ENCODE peak calls at places on chromosomes 4 and X, in seven cellular contexts. One of them, this sample, is unnamed.

GRCh38 chr4:185201983-185202962 is 1.5 kb downstream of the CFAP97 start:
- DNase-seq in transverse colon: no peak
- DNase-seq in OCI-LY7: peak; percentile 31
- DNase-seq in A549: no peak
- DNase-seq in tibial nerve: no peak
- DNase-seq in MM.1S: no peak
- DNase-seq in CD8-positive, alpha-beta T cell: peak; percentile 24
- DNase-seq in this sample: peak; percentile 81

GRCh38 chr4:139017861-139018260 is 2.3 kb downstream of the NOCT start:
- DNase-seq in transverse colon: no peak
- DNase-seq in OCI-LY7: no peak
- DNase-seq in A549: no peak
- DNase-seq in tibial nerve: no peak
- DNase-seq in MM.1S: no peak
- DNase-seq in CD8-positive, alpha-beta T cell: no peak
- DNase-seq in this sample: no peak

GRCh38 chrX:131779313-131779712 is 235.4 kb downstream of the OR13H1 start:
- DNase-seq in transverse colon: no peak
- DNase-seq in OCI-LY7: no peak
- DNase-seq in A549: no peak
- DNase-seq in tibial nerve: no peak
- DNase-seq in MM.1S: peak; percentile 21
- DNase-seq in CD8-positive, alpha-beta T cell: no peak
- DNase-seq in this sample: no peak

GRCh38 chr4:129362685-129363274 is 266.8 kb downstream of the C4orf33 start:
- DNase-seq in transverse colon: peak; percentile 51
- DNase-seq in OCI-LY7: peak; percentile 69
- DNase-seq in A549: peak; percentile 31
- DNase-seq in tibial nerve: peak; percentile 74
- DNase-seq in MM.1S: peak; percentile 72
- DNase-seq in CD8-positive, alpha-beta T cell: peak; percentile 9
- DNase-seq in this sample: peak; percentile 33

GRCh38 chr4:125070869-125071268 is 243.9 kb upstream of the FAT4 start:
- DNase-seq in transverse colon: no peak
- DNase-seq in OCI-LY7: no peak
- DNase-seq in A549: no peak
- DNase-seq in tibial nerve: no peak
- DNase-seq in MM.1S: peak; percentile 36
- DNase-seq in CD8-positive, alpha-beta T cell: no peak
- DNase-seq in this sample: no peak

GRCh38 chr4:163736876-163737275 is 242.4 kb downstream of the TMA16 start:
- DNase-seq in transverse colon: no peak
- DNase-seq in OCI-LY7: no peak
- DNase-seq in A549: no peak
- DNase-seq in tibial nerve: no peak
- DNase-seq in MM.1S: no peak
- DNase-seq in CD8-positive, alpha-beta T cell: no peak
- DNase-seq in this sample: no peak

GRCh38 chrX:49773993-49774392 is 55.1 kb upstream of the PAGE4 start:
- DNase-seq in transverse colon: no peak
- DNase-seq in OCI-LY7: no peak
- DNase-seq in A549: no peak
- DNase-seq in tibial nerve: no peak
- DNase-seq in MM.1S: no peak
- DNase-seq in CD8-positive, alpha-beta T cell: no peak
- DNase-seq in this sample: no peak

GRCh38 chrX:120753413-120754251 is 122.0 kb downstream of the CT47B1 start:
- DNase-seq in transverse colon: peak; percentile 19
- DNase-seq in OCI-LY7: peak; percentile 62
- DNase-seq in A549: no peak
- DNase-seq in tibial nerve: no peak
- DNase-seq in MM.1S: no peak
- DNase-seq in CD8-positive, alpha-beta T cell: no peak
- DNase-seq in this sample: no peak

GRCh38 chr4:25702848-25703247 is 47.2 kb downstream of the SLC34A2 start:
- DNase-seq in transverse colon: no peak
- DNase-seq in OCI-LY7: no peak
- DNase-seq in A549: no peak
- DNase-seq in tibial nerve: peak; percentile 23
- DNase-seq in MM.1S: no peak
- DNase-seq in CD8-positive, alpha-beta T cell: no peak
- DNase-seq in this sample: no peak

GRCh38 chrX:154458954-154459829 is 1.1 kb downstream of the PLXNA3 start:
- DNase-seq in transverse colon: peak; percentile 53
- DNase-seq in OCI-LY7: peak; percentile 13
- DNase-seq in A549: no peak
- DNase-seq in tibial nerve: no peak
- DNase-seq in MM.1S: peak; percentile 34
- DNase-seq in CD8-positive, alpha-beta T cell: no peak
- DNase-seq in this sample: no peak

GRCh38 chr4:184293552-184293951 is 75.9 kb upstream of the ENPP6 start:
- DNase-seq in transverse colon: peak; percentile 37
- DNase-seq in OCI-LY7: no peak
- DNase-seq in A549: no peak
- DNase-seq in tibial nerve: no peak
- DNase-seq in MM.1S: no peak
- DNase-seq in CD8-positive, alpha-beta T cell: no peak
- DNase-seq in this sample: no peak

GRCh38 chr4:88054909-88055308 is 47.5 kb downstream of the PKD2 start:
- DNase-seq in transverse colon: peak; percentile 37
- DNase-seq in OCI-LY7: peak; percentile 2
- DNase-seq in A549: peak; percentile 17
- DNase-seq in tibial nerve: peak; percentile 25
- DNase-seq in MM.1S: peak; percentile 73
- DNase-seq in CD8-positive, alpha-beta T cell: no peak
- DNase-seq in this sample: no peak

GRCh38 chr4:188107931-188108843 is 1.2 kb downstream of the TRIML2 start:
- DNase-seq in transverse colon: no peak
- DNase-seq in OCI-LY7: no peak
- DNase-seq in A549: peak; percentile 15
- DNase-seq in tibial nerve: no peak
- DNase-seq in MM.1S: no peak
- DNase-seq in CD8-positive, alpha-beta T cell: no peak
- DNase-seq in this sample: no peak

GRCh38 chr4:6641164-6641970 is 882 bp downstream of the MRFAP1 start:
- DNase-seq in transverse colon: peak; percentile 61
- DNase-seq in OCI-LY7: peak; percentile 52
- DNase-seq in A549: peak; percentile 18
- DNase-seq in tibial nerve: peak; percentile 35
- DNase-seq in MM.1S: peak; percentile 55
- DNase-seq in CD8-positive, alpha-beta T cell: peak; percentile 31
- DNase-seq in this sample: peak; percentile 63

GRCh38 chrX:41703574-41704029 is 14.8 kb downstream of the GPR34 start:
- DNase-seq in transverse colon: no peak
- DNase-seq in OCI-LY7: no peak
- DNase-seq in A549: no peak
- DNase-seq in tibial nerve: no peak
- DNase-seq in MM.1S: no peak
- DNase-seq in CD8-positive, alpha-beta T cell: no peak
- DNase-seq in this sample: no peak

GRCh38 chr4:186932631-186933150 is 209.0 kb upstream of the FAT1 start:
- DNase-seq in transverse colon: no peak
- DNase-seq in OCI-LY7: no peak
- DNase-seq in A549: no peak
- DNase-seq in tibial nerve: no peak
- DNase-seq in MM.1S: no peak
- DNase-seq in CD8-positive, alpha-beta T cell: no peak
- DNase-seq in this sample: no peak

GRCh38 chr4:168717852-168718251 is 221.0 kb downstream of the PALLD start:
- DNase-seq in transverse colon: no peak
- DNase-seq in OCI-LY7: no peak
- DNase-seq in A549: no peak
- DNase-seq in tibial nerve: peak; percentile 24
- DNase-seq in MM.1S: no peak
- DNase-seq in CD8-positive, alpha-beta T cell: no peak
- DNase-seq in this sample: no peak

GRCh38 chrX:1246816-1247215 is 21.8 kb upstream of the CSF2RA start:
- DNase-seq in transverse colon: peak; percentile 67
- DNase-seq in OCI-LY7: peak; percentile 85
- DNase-seq in A549: peak; percentile 72
- DNase-seq in tibial nerve: peak; percentile 82
- DNase-seq in MM.1S: peak; percentile 62
- DNase-seq in CD8-positive, alpha-beta T cell: peak; percentile 74
- DNase-seq in this sample: peak; percentile 78

GRCh38 chrX:397575-397974 is 10.9 kb upstream of the PPP2R3B start:
- DNase-seq in transverse colon: no peak
- DNase-seq in OCI-LY7: no peak
- DNase-seq in A549: no peak
- DNase-seq in tibial nerve: peak; percentile 49
- DNase-seq in MM.1S: no peak
- DNase-seq in CD8-positive, alpha-beta T cell: no peak
- DNase-seq in this sample: no peak

DNA sequence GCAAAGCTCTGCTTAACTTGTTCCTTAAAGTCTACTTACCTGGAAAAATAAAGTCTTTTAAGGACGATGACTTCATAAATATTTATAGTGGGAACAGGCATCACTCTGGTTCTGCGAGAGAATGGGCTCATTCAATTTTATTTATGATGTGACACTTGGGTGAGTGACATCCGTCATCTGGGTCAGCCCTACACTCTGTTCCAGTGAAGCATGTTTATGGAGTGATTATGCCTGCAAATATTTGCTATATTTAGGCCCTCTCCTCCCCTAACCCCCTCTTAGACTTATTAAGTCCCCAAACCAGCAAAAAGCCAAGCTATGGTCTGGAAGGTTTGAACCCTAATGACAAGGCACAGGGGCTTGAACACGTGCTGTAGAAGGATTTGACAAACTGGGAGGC is 55.8 kb downstream of the C4orf51 start:
- DNase-seq in transverse colon: no peak
- DNase-seq in OCI-LY7: no peak
- DNase-seq in A549: no peak
- DNase-seq in tibial nerve: no peak
- DNase-seq in MM.1S: no peak
- DNase-seq in CD8-positive, alpha-beta T cell: no peak
- DNase-seq in this sample: no peak
- H3K4me1 ChIP-seq in transverse colon: peaks cover 47% of the 10 kb centered on the region
- H3K4me1 ChIP-seq in OCI-LY7: peaks cover 6% of the 10 kb centered on the region
- H3K4me1 ChIP-seq in A549: peaks cover 73% of the 10 kb centered on the region
- H3K4me1 ChIP-seq in tibial nerve: peaks cover 19% of the 10 kb centered on the region
- H3K4me1 ChIP-seq in MM.1S: peaks cover 3% of the 10 kb centered on the region
- H3K4me1 ChIP-seq in CD8-positive, alpha-beta T cell: peaks cover 3% of the 10 kb centered on the region
- H3K4me1 ChIP-seq in this sample: peaks cover 5% of the 10 kb centered on the region

GRCh38 chr4:108352664-108353308 is 184.1 kb upstream of the LEF1 start:
- DNase-seq in transverse colon: no peak
- DNase-seq in OCI-LY7: no peak
- DNase-seq in A549: no peak
- DNase-seq in tibial nerve: no peak
- DNase-seq in MM.1S: no peak
- DNase-seq in CD8-positive, alpha-beta T cell: no peak
- DNase-seq in this sample: no peak

GRCh38 chr4:108351806-108352205 is 183.1 kb upstream of the LEF1 start:
- DNase-seq in transverse colon: no peak
- DNase-seq in OCI-LY7: no peak
- DNase-seq in A549: no peak
- DNase-seq in tibial nerve: no peak
- DNase-seq in MM.1S: no peak
- DNase-seq in CD8-positive, alpha-beta T cell: no peak
- DNase-seq in this sample: no peak

GRCh38 chr4:108345862-108346530 is 177.3 kb upstream of the LEF1 start:
- DNase-seq in transverse colon: no peak
- DNase-seq in OCI-LY7: no peak
- DNase-seq in A549: no peak
- DNase-seq in tibial nerve: no peak
- DNase-seq in MM.1S: peak; percentile 35
- DNase-seq in CD8-positive, alpha-beta T cell: no peak
- DNase-seq in this sample: no peak

GRCh38 chr4:108355523-108356208 is 186.9 kb upstream of the LEF1 start:
- DNase-seq in transverse colon: no peak
- DNase-seq in OCI-LY7: no peak
- DNase-seq in A549: no peak
- DNase-seq in tibial nerve: no peak
- DNase-seq in MM.1S: peak; percentile 85
- DNase-seq in CD8-positive, alpha-beta T cell: peak; percentile 22
- DNase-seq in this sample: peak; percentile 64

DNA sequence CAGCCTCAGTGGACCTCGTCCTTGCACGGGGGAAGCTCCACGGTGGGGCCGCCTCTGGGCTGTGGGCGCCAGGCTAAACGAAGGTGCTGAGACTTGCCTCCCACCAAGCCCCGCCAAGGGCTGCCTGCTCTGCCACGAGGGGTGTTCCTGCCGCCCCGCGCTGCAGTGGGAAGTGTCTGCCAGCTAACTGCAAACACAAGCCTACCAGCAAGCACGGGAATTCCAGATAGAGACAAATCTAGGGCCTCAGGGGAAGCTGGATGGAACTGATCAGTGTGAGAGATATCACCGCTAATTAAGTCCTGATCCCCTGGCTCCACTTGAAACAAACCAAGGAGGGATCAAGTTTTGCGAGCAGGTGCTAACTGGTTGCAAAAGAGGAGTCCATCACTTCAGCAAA is 181.6 kb upstream of the LEF1 start:
- DNase-seq in transverse colon: no peak
- DNase-seq in OCI-LY7: no peak
- DNase-seq in A549: no peak
- DNase-seq in tibial nerve: no peak
- DNase-seq in MM.1S: no peak
- DNase-seq in CD8-positive, alpha-beta T cell: no peak
- DNase-seq in this sample: no peak
- H3K4me1 ChIP-seq in transverse colon: peaks cover 20% of the 10 kb centered on the region
- H3K4me1 ChIP-seq in OCI-LY7: no peaks in the 10 kb centered on the region
- H3K4me1 ChIP-seq in A549: no peaks in the 10 kb centered on the region
- H3K4me1 ChIP-seq in tibial nerve: no peaks in the 10 kb centered on the region
- H3K4me1 ChIP-seq in MM.1S: peaks cover 28% of the 10 kb centered on the region
- H3K4me1 ChIP-seq in CD8-positive, alpha-beta T cell: peaks cover 23% of the 10 kb centered on the region
- H3K4me1 ChIP-seq in this sample: peaks cover 28% of the 10 kb centered on the region

GRCh38 chr4:140740906-140741670 is 15.1 kb downstream of the TBC1D9 start:
- DNase-seq in transverse colon: no peak
- DNase-seq in OCI-LY7: no peak
- DNase-seq in A549: no peak
- DNase-seq in tibial nerve: no peak
- DNase-seq in MM.1S: no peak
- DNase-seq in CD8-positive, alpha-beta T cell: no peak
- DNase-seq in this sample: no peak

GRCh38 chr4:140739971-140740370 is 16.2 kb downstream of the TBC1D9 start:
- DNase-seq in transverse colon: no peak
- DNase-seq in OCI-LY7: no peak
- DNase-seq in A549: no peak
- DNase-seq in tibial nerve: no peak
- DNase-seq in MM.1S: no peak
- DNase-seq in CD8-positive, alpha-beta T cell: no peak
- DNase-seq in this sample: no peak

GRCh38 chr4:140738111-140738510 is 18.1 kb downstream of the TBC1D9 start:
- DNase-seq in transverse colon: no peak
- DNase-seq in OCI-LY7: no peak
- DNase-seq in A549: no peak
- DNase-seq in tibial nerve: no peak
- DNase-seq in MM.1S: no peak
- DNase-seq in CD8-positive, alpha-beta T cell: no peak
- DNase-seq in this sample: no peak

GRCh38 chr4:140742838-140743193 is 13.4 kb downstream of the TBC1D9 start:
- DNase-seq in transverse colon: no peak
- DNase-seq in OCI-LY7: no peak
- DNase-seq in A549: no peak
- DNase-seq in tibial nerve: no peak
- DNase-seq in MM.1S: no peak
- DNase-seq in CD8-positive, alpha-beta T cell: no peak
- DNase-seq in this sample: no peak

GRCh38 chr4:140740422-140740821 is 15.8 kb downstream of the TBC1D9 start:
- DNase-seq in transverse colon: no peak
- DNase-seq in OCI-LY7: no peak
- DNase-seq in A549: no peak
- DNase-seq in tibial nerve: no peak
- DNase-seq in MM.1S: no peak
- DNase-seq in CD8-positive, alpha-beta T cell: no peak
- DNase-seq in this sample: no peak
- H3K4me1 ChIP-seq in transverse colon: no peaks in the 10 kb centered on the region
- H3K4me1 ChIP-seq in OCI-LY7: peaks cover 50% of the 10 kb centered on the region
- H3K4me1 ChIP-seq in A549: peaks cover 43% of the 10 kb centered on the region
- H3K4me1 ChIP-seq in tibial nerve: peaks cover 4% of the 10 kb centered on the region
- H3K4me1 ChIP-seq in MM.1S: peaks cover 30% of the 10 kb centered on the region
- H3K4me1 ChIP-seq in CD8-positive, alpha-beta T cell: no peaks in the 10 kb centered on the region
- H3K4me1 ChIP-seq in this sample: no peaks in the 10 kb centered on the region

GRCh38 chrX:69616520-69617203 is 749 bp downstream of the EDA start:
- DNase-seq in transverse colon: peak; percentile 18
- DNase-seq in OCI-LY7: no peak
- DNase-seq in A549: no peak
- DNase-seq in tibial nerve: peak; percentile 4
- DNase-seq in MM.1S: peak; percentile 12
- DNase-seq in CD8-positive, alpha-beta T cell: no peak
- DNase-seq in this sample: peak; percentile 4
- H3K4me1 ChIP-seq in transverse colon: peaks cover 3% of the 10 kb centered on the region
- H3K4me1 ChIP-seq in OCI-LY7: peaks cover 12% of the 10 kb centered on the region
- H3K4me1 ChIP-seq in A549: peaks cover 3% of the 10 kb centered on the region
- H3K4me1 ChIP-seq in tibial nerve: no peaks in the 10 kb centered on the region
- H3K4me1 ChIP-seq in MM.1S: peaks cover 12% of the 10 kb centered on the region
- H3K4me1 ChIP-seq in CD8-positive, alpha-beta T cell: no peaks in the 10 kb centered on the region
- H3K4me1 ChIP-seq in this sample: peaks cover 4% of the 10 kb centered on the region

This sample was measured in CD4-positive, alpha-beta memory T cell.